ENCODE peak calls at places on chromosomes 13 and 19, in eight cellular contexts. X is heart left ventricle, O is colonic mucosa, T is neural progenitor cell, Q is fibroblast of mammary gland, L is mucosa of descending colon, N is pancreas, J is BJ. I is an unnamed sample.

GRCh38 chr19:3459322-3459881 is 20.9 kb downstream of the SMIM24 start:
- DNase-seq in X (peak), O (peak), T (no peak), Q (peak), L (peak), N (peak), J (peak), I (no peak)

GRCh38 chr13:21071894-21072293 is 10.5 kb upstream of the LATS2 start:
- DNase-seq in X (no peak), O (no peak), T (no peak), Q (no peak), L (no peak), N (no peak), J (no peak), I (no peak)

GRCh38 chr13:51523082-51523518 is 61.2 kb upstream of the WDFY2 start:
- DNase-seq in X (no peak), O (no peak), T (no peak), Q (peak), L (no peak), N (no peak), J (no peak), I (peak)

GRCh38 chr19:18803550-18804138 is 12.5 kb upstream of the COMP start:
- DNase-seq in X (no peak), O (no peak), T (no peak), Q (no peak), L (no peak), N (no peak), J (no peak), I (no peak)

GRCh38 chr13:20188649-20189553 is 3.8 kb downstream of the GJB2 start:
- DNase-seq in X (no peak), O (peak), T (peak), Q (no peak), L (peak), N (no peak), J (no peak), I (no peak)

GRCh38 chr13:101417043-101417406 is 717 bp upstream of the NALCN start:
- DNase-seq in X (no peak), O (no peak), T (peak), Q (peak), L (no peak), N (no peak), J (no peak), I (no peak)

GRCh38 chr13:39253774-39254173 is 215.5 kb downstream of the NHLRC3 start:
- DNase-seq in X (no peak), O (no peak), T (no peak), Q (peak), L (no peak), N (no peak), J (peak), I (no peak)

GRCh38 chr19:2424686-2425621 is 2.4 kb downstream of the TIMM13 start:
- DNase-seq in X (no peak), O (no peak), T (peak), Q (peak), L (no peak), N (peak), J (no peak), I (no peak)

GRCh38 chr13:98480915-98481510 is 95.9 kb downstream of the STK24 start:
- DNase-seq in X (peak), O (no peak), T (no peak), Q (peak), L (no peak), N (peak), J (no peak), I (no peak)

GRCh38 chr13:80441968-80442367 is 101.0 kb upstream of the SPRY2 start:
- DNase-seq in X (no peak), O (no peak), T (no peak), Q (no peak), L (no peak), N (no peak), J (no peak), I (no peak)

GRCh38 chr13:42807236-42807635 is 25.9 kb downstream of the FAM216B start:
- DNase-seq in X (no peak), O (no peak), T (no peak), Q (peak), L (no peak), N (no peak), J (no peak), I (peak)

GRCh38 chr19:1914826-1915341 is 9.7 kb downstream of the ADAT3 start:
- DNase-seq in X (no peak), O (no peak), T (no peak), Q (no peak), L (no peak), N (no peak), J (no peak), I (no peak)

GRCh38 chr19:32802840-32803239 is 66.7 kb downstream of the SLC7A9 start:
- DNase-seq in X (no peak), O (no peak), T (no peak), Q (no peak), L (no peak), N (no peak), J (no peak), I (no peak)

GRCh38 chr19:6532244-6532999 is 1.6 kb downstream of the TNFSF9 start:
- DNase-seq in X (peak), O (no peak), T (no peak), Q (no peak), L (peak), N (no peak), J (no peak), I (no peak)

GRCh38 chr13:30216111-30216510 is 91.2 kb downstream of the KATNAL1 start:
- DNase-seq in X (no peak), O (no peak), T (no peak), Q (no peak), L (no peak), N (no peak), J (no peak), I (no peak)

GRCh38 chr13:114067381-114067885 is 65.0 kb downstream of the RASA3 start:
- DNase-seq in X (no peak), O (no peak), T (no peak), Q (peak), L (peak), N (no peak), J (peak), I (peak)

GRCh38 chr19:47081095-47081494 is 32.5 kb downstream of the ZC3H4 start:
- DNase-seq in X (no peak), O (no peak), T (no peak), Q (no peak), L (no peak), N (no peak), J (no peak), I (no peak)

DNA sequence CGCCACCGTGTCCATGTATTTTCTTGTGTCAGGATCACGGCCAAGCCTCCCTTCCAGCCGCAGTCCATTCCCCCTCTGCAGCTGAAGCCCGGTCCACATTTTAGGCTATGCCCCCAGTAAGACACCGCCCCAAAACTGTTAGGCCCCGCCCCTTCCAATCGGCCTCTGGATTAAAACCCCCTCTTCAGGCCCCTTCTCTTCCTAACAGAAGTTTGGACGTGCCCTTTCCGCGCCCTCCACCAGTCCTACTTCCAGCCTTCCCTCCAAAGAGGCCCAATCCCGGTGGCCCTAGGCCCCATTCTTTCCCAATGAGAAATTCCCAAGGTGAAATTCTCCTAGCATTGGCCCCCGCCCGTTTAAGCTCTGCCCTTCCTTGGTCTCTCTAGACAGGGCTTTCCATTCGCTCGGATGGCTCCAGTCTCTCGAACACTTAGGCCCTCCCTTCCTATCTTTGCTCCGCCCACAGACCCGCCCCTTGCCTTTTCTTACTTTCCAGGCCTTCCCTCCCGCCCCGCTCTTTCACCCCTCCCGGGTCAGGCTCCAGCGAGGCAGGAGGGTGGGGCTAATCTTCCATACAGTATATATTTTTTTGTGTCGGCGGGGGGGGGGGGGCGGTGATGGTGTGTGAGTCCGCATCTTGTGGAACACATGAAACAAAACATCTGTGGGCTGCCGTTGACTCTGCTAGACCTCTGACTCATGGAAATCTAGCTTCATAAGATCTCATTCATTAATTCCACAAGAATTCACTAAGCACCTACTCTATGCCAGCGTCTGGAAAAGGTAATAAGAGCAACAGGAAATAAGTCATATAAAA is 13.6 kb downstream of the LTBP4 start:
- DNase-seq in X (peak), O (peak), T (peak), Q (peak), L (peak), N (peak), J (peak), I (peak)
- H3K4me3 ChIP-seq in X (peak), O (peak), T (peak), Q (peak), L (peak), N (no peak), J (peak), I (peak)

DNA sequence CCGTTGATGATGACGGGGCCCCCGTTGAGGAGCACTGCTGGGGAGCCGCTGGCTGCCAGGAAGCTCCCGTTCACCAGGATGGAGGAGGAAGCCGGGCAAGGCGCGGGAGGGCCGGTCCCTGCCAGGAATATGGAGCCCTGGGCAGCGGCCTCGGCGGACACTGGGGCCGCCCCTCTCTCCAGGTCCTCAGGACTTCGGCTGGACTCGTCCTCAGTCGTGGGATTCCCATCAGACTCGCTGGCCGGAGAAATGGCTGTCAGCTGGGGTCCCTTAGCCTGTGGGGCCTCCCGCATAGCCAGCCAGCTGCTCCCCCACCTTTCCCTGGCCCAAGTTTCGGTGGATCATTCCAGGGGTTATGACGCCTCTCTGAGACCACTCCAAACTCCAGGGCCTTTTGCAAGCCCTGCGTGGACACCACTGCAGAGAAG is 2.1 kb downstream of the SIX5 start:
- DNase-seq in X (no peak), O (no peak), T (peak), Q (no peak), L (no peak), N (peak), J (no peak), I (no peak)
- H3K4me3 ChIP-seq in X (peak), O (peak), T (peak), Q (peak), L (no peak), N (peak), J (peak), I (no peak)

GRCh38 chr13:77028202-77028601 is 1.2 kb upstream of the FBXL3 start:
- DNase-seq in X (peak), O (no peak), T (no peak), Q (peak), L (no peak), N (no peak), J (no peak), I (no peak)
- H3K4me3 ChIP-seq in X (peak), O (no peak), T (peak), Q (peak), L (no peak), N (no peak), J (no peak), I (no peak)

DNA sequence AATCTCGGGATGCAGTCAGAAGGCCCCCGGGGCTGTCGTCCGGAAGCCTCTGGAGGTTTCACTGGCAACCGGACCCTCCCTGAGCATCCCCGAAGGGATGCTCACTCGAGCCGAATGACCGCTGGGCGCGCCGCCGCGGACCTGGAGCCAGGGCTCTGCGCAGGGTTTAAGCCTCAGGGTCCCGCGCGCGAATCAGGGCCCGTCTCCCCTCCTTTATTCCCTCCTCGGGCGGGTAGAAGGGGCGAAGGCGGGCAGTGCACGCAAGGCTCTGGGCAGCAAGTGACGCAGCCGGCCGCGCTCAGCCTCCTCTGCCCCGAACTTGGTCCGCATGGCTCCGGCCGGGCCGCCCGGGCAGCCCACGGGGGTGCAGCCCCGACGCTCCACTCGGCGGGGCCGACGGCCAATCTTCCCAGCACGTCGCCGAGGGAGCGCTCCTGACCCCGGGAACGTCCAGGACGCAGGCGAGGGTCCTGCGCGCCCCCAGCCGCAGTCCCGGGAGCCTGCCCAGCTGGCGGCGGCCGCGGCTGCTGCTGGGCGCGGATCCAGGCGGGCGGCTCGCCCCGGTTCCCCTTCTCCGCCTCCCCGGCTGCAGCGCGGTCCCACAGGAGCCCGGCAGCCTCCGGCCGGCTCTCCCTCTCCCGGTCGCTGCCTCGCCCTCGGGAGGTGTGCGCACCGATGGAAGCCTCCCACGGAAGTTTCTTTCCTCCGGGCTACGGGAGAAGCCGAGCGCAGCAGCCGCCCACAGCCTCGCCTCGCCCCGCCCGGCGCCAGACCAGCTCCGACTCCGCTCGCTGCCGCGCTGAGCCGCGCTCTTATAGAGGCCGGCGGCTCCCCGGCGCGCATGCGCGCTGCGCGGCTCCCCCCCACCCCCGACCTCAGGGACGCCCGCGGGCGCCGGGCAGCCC is at the start of gene SHISA2:
- DNase-seq in X (peak), O (peak), T (peak), Q (peak), L (peak), N (no peak), J (no peak), I (peak)
- H3K4me3 ChIP-seq in X (peak), O (peak), T (peak), Q (no peak), L (no peak), N (peak), J (peak), I (peak)

GRCh38 chr19:54354761-54355160 is 10.0 kb downstream of the LAIR1 start:
- DNase-seq in X (no peak), O (no peak), T (no peak), Q (no peak), L (no peak), N (no peak), J (no peak), I (no peak)

GRCh38 chr19:54351474-54351873 is 12.5 kb upstream of the LILRA4 start:
- DNase-seq in X (no peak), O (no peak), T (no peak), Q (no peak), L (no peak), N (no peak), J (no peak), I (no peak)

GRCh38 chr19:54352546-54352945 is 12.2 kb downstream of the LAIR1 start:
- DNase-seq in X (no peak), O (no peak), T (no peak), Q (no peak), L (no peak), N (no peak), J (no peak), I (no peak)

GRCh38 chr19:54355675-54356074 is 9.1 kb downstream of the LAIR1 start:
- DNase-seq in X (no peak), O (no peak), T (no peak), Q (no peak), L (no peak), N (no peak), J (no peak), I (no peak)

GRCh38 chr19:54352041-54352440 is 12.7 kb downstream of the LAIR1 start:
- DNase-seq in X (no peak), O (no peak), T (no peak), Q (no peak), L (no peak), N (no peak), J (no peak), I (no peak)
- H3K4me3 ChIP-seq in X (no peak), O (no peak), T (no peak), Q (no peak), L (no peak), N (no peak), J (no peak), I (no peak)

GRCh38 chr19:14536926-14537692 is 7.7 kb downstream of the TECR start:
- DNase-seq in X (peak), O (peak), T (peak), Q (peak), L (peak), N (peak), J (no peak), I (peak)
- H3K4me3 ChIP-seq in X (no peak), O (peak), T (no peak), Q (no peak), L (no peak), N (no peak), J (no peak), I (no peak)

DNA sequence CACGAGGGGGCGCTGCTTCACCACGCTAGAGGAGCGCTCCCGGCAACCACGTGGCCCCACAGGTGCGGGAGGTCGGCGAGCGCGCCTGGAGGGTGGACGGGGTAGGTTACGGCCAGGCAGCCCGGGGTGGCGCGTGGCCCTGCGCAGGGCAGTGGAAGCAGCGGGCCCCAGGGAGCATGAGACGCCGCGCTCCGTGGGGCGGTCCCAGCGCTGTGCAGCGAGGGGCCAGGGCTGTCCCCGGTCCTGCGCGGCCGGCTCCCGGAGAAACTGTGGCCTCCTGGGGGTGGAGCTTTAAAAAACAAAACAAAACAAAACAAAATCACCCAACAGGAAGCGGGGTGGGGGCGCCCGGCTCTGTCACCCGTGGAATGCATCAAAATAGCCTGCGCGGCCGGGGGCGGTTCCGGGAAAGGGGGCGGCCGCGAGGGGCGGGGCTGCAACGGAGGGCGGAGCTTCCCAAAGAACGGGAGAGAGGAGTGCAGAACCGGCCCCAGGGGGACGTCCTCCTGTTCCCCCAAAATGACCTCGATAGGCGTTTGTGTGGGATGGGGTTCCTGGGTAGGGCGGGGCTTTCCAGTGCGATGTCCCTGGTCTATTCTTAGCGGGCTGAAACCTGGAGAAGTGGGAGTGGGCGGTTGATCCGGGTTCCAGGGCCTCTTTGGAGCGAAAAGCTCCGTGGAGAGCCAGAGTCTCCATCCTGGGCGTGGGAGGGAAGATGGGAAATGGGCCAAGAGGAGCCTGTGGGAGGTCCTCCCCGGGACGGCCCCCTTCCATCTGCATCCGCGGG is 27.3 kb downstream of the NUMBL start:
- DNase-seq in X (peak), O (peak), T (peak), Q (peak), L (peak), N (peak), J (no peak), I (peak)
- H3K4me3 ChIP-seq in X (peak), O (peak), T (peak), Q (peak), L (peak), N (peak), J (peak), I (peak)

GRCh38 chr13:66981912-66982311 is 248.2 kb downstream of the PCDH9 start:
- DNase-seq in X (no peak), O (no peak), T (no peak), Q (no peak), L (no peak), N (no peak), J (no peak), I (no peak)
- H3K4me3 ChIP-seq in X (no peak), O (no peak), T (no peak), Q (no peak), L (no peak), N (no peak), J (no peak), I (no peak)

GRCh38 chr13:106505295-106505694 is 30.2 kb downstream of the EFNB2 start:
- DNase-seq in X (no peak), O (no peak), T (no peak), Q (no peak), L (no peak), N (no peak), J (no peak), I (no peak)

GRCh38 chr13:106500450-106500849 is 35.0 kb downstream of the EFNB2 start:
- DNase-seq in X (no peak), O (no peak), T (no peak), Q (no peak), L (no peak), N (no peak), J (no peak), I (no peak)

GRCh38 chr13:106506286-106506685 is 29.2 kb downstream of the EFNB2 start:
- DNase-seq in X (no peak), O (no peak), T (no peak), Q (no peak), L (no peak), N (no peak), J (no peak), I (no peak)

GRCh38 chr13:106503730-106504129 is 31.7 kb downstream of the EFNB2 start:
- DNase-seq in X (no peak), O (no peak), T (no peak), Q (no peak), L (no peak), N (no peak), J (no peak), I (no peak)

GRCh38 chr13:106503272-106503671 is 32.2 kb downstream of the EFNB2 start:
- DNase-seq in X (no peak), O (no peak), T (no peak), Q (no peak), L (no peak), N (no peak), J (no peak), I (no peak)
- H3K4me3 ChIP-seq in X (no peak), O (no peak), T (no peak), Q (no peak), L (no peak), N (no peak), J (no peak), I (no peak)

DNA sequence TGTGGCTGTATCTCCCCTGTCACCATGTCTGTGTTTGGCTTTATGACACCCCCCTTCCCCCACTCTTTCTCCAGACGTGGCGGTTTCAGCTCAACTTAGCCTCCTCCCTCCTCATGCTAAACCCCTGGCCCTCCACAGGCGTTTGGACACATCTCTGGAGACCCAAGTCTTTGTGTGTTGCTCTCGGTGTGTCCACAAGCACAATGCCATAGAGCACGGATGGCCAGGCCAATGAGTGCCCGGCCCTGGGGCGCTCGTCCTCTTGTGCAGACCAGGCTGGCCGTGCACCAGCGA is 468 bp downstream of the PPP1R14A start:
- DNase-seq in X (no peak), O (peak), T (peak), Q (no peak), L (no peak), N (no peak), J (no peak), I (no peak)
- H3K4me3 ChIP-seq in X (peak), O (peak), T (peak), Q (no peak), L (peak), N (peak), J (no peak), I (no peak)

I was measured in Jurkat, Clone E6-1.